ENCODE peak calls at places on chromosomes 5 and 9, in five cellular contexts. S is stimulated activated CD4-positive, alpha-beta T cell treated with anti-CD3 and anti-CD28 coated beads, Interleukin-15, amount 100 ng/mL, for 24 hours; E is T follicular helper cell; J is upper lobe of left lung; T is NAMALWA. Q is an unnamed sample.

GRCh38 chr9:23746317-23746716 is 79.7 kb downstream of the ELAVL2 start:
- DNase-seq in S (no peak), E (no peak), J (no peak), T (no peak), Q (no peak)

GRCh38 chr5:173243808-173244305 is 8.9 kb upstream of the NKX2-5 start:
- DNase-seq in S (no peak), E (no peak), J (no peak), T (no peak), Q (no peak)

GRCh38 chr9:132457508-132457907 is 47.5 kb downstream of the CFAP77 start:
- DNase-seq in S (no peak), E (no peak), J (no peak), T (no peak), Q (no peak)

GRCh38 chr9:6852243-6852963 is 94.6 kb downstream of the KDM4C start:
- DNase-seq in S (no peak), E (no peak), J (no peak), T (no peak), Q (no peak)

GRCh38 chr5:112374356-112374755 is 44.7 kb downstream of the EPB41L4A start:
- DNase-seq in S (no peak), E (no peak), J (no peak), T (no peak), Q (no peak)

GRCh38 chr5:178224403-178224802 is 8.2 kb downstream of the PHYKPL start:
- DNase-seq in S (no peak), E (no peak), J (no peak), T (no peak), Q (no peak)

GRCh38 chr9:92745236-92745790 is 19.3 kb downstream of the BICD2 start:
- DNase-seq in S (no peak), E (no peak), J (no peak), T (no peak), Q (no peak)

GRCh38 chr9:133167769-133168168 is 4.1 kb upstream of the GBGT1 start:
- DNase-seq in S (no peak), E (no peak), J (no peak), T (no peak), Q (no peak)

GRCh38 chr9:93950619-93951601 is 4.2 kb downstream of the BARX1 start:
- DNase-seq in S (no peak), E (no peak), J (peak), T (no peak), Q (peak)

Q was measured in NB4.